ENCODE peak calls at places on chromosomes 16 and 17, in four cellular contexts. B, O, W and R are unnamed samples.

GRCh38 chr16:50216231-50216630 is 50.1 kb upstream of the ADCY7 start:
- DNase-seq in B (no peak), O (no peak), W (no peak), R (no peak)

GRCh38 chr17:78669975-78670518 is 92.9 kb upstream of the DNAH17 start:
- DNase-seq in B (no peak), O (no peak), W (no peak), R (no peak)

GRCh38 chr17:5582177-5582885 is 2.0 kb downstream of the NLRP1 start:
- DNase-seq in B (no peak), O (no peak), W (no peak), R (no peak)

GRCh38 chr17:32527146-32527545 is 40.4 kb downstream of the CDK5R1 start:
- DNase-seq in B (no peak), O (no peak), W (no peak), R (no peak)

GRCh38 chr17:29037739-29038465 is 5.0 kb upstream of the PIPOX start:
- DNase-seq in B (no peak), O (peak; percentile 69), W (no peak), R (no peak)

GRCh38 chr16:80198265-80198994 is 342.4 kb upstream of the DYNLRB2 start:
- DNase-seq in B (no peak), O (no peak), W (peak; percentile 26), R (no peak)

GRCh38 chr16:11240636-11241473 is 15.1 kb downstream of the SOCS1 start:
- DNase-seq in B (no peak), O (no peak), W (no peak), R (no peak)

GRCh38 chr17:17348872-17349723 is 45.9 kb downstream of the NT5M start:
- DNase-seq in B (no peak), O (peak; percentile 23), W (peak; percentile 49), R (no peak)

GRCh38 chr16:85712841-85713240 is 24.1 kb upstream of the GINS2 start:
- DNase-seq in B (no peak), O (no peak), W (no peak), R (no peak)

GRCh38 chr17:32912218-32912897 is 15.6 kb upstream of the TMEM98 start:
- DNase-seq in B (no peak), O (no peak), W (peak; percentile 84), R (no peak)

GRCh38 chr16:84085774-84086173 is 31.0 kb downstream of the MBTPS1 start:
- DNase-seq in B (no peak), O (no peak), W (no peak), R (no peak)

GRCh38 chr17:72590882-72591499 is 470.2 kb downstream of the SOX9 start:
- DNase-seq in B (no peak), O (no peak), W (no peak), R (no peak)

GRCh38 chr16:67571464-67571863 is 9.1 kb downstream of the CTCF start:
- DNase-seq in B (no peak), O (no peak), W (no peak), R (no peak)

GRCh38 chr17:81135503-81136283 is 29.6 kb upstream of the PVALEF start:
- DNase-seq in B (no peak), O (no peak), W (no peak), R (no peak)

GRCh38 chr17:73678999-73679398 is 34.8 kb upstream of the SDK2 start:
- DNase-seq in B (no peak), O (no peak), W (no peak), R (no peak)

GRCh38 chr16:54421220-54421619 is 134.6 kb upstream of the IRX3 start:
- DNase-seq in B (no peak), O (no peak), W (no peak), R (no peak)

GRCh38 chr16:30096862-30097563 is 1.0 kb upstream of the YPEL3 start:
- DNase-seq in B (no peak), O (no peak), W (no peak), R (no peak)

GRCh38 chr17:50169121-50169764 is 3.4 kb downstream of the SGCA start:
- DNase-seq in B (peak; percentile 44), O (peak; percentile 90), W (peak; percentile 69), R (no peak)

GRCh38 chr17:35540589-35541404 is 3.3 kb upstream of the SLFN12L start:
- DNase-seq in B (no peak), O (no peak), W (no peak), R (no peak)

GRCh38 chr16:30644334-30644830 is 6.4 kb upstream of the PRR14 start:
- DNase-seq in B (no peak), O (no peak), W (no peak), R (no peak)

GRCh38 chr17:5272313-5272712 is 9.8 kb upstream of the RABEP1 start:
- DNase-seq in B (no peak), O (peak; percentile 35), W (no peak), R (no peak)

GRCh38 chr17:67442787-67443624 is 65.9 kb downstream of the PITPNC1 start:
- DNase-seq in B (no peak), O (no peak), W (no peak), R (no peak)

GRCh38 chr17:45288825-45289224 is 26.9 kb upstream of the SPATA32 start:
- DNase-seq in B (no peak), O (no peak), W (no peak), R (no peak)

DNA sequence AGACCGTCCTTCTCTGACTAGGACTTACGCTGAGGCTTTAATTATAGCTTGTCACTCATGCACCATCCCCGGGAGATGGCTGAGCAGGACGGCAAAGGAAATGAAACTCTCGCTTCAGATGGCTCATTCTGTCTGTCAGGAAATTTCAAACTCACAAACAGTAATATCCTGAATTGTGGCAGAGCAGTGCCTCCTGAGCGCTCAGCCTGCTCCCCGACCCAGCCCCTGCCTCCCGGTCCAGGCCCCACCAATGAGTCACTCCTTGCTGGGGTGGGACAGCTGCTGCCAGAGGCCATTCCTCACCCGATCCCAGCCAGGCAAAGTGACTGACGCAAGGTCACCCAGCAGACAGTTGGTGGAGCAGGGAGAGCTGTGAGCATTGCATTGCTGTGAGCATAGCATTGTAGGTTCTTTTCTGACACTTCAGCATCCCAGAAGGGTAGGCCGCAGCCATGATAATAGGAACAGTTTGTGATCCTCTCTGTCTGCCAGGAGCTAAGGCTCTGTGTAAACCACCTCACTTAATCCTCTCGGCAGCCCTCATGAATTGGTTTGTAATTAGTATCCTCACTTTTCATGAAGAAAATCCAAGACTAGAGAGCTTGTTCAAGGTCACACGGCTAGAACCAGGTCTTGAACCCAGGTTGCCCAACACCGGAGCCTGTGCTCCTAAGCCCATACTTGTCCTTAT is 20.9 kb downstream of the CCDC182 start:
- DNase-seq in B (peak; percentile 32), O (no peak), W (no peak), R (no peak)
- TF ChIP-seq TCF12 in B (no peak), O (no peak), W (no peak), R (no peak)

DNA sequence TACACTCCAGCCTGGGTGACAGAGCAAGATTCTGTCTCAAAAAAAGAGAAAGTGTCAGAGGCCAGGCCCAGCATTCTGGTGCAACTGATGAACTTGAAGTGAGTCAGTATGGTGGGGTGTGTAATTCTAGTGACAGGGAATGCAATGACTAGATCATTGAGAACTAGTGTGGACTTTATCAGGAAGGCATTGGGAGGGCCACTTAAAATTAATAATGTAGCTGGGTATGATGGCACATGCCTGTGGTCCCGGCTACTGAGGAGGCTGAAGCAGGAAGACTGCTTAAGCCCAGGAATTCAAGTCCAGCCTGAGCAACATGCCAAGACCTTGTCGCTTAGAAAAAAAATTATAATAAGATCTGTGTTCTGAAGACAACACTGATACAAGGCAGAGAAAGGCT is 90.8 kb downstream of the STX8 start:
- DNase-seq in B (no peak), O (no peak), W (no peak), R (no peak)
- TF ChIP-seq TCF12 in B (no peak), O (no peak), W (no peak), R (no peak)

DNA sequence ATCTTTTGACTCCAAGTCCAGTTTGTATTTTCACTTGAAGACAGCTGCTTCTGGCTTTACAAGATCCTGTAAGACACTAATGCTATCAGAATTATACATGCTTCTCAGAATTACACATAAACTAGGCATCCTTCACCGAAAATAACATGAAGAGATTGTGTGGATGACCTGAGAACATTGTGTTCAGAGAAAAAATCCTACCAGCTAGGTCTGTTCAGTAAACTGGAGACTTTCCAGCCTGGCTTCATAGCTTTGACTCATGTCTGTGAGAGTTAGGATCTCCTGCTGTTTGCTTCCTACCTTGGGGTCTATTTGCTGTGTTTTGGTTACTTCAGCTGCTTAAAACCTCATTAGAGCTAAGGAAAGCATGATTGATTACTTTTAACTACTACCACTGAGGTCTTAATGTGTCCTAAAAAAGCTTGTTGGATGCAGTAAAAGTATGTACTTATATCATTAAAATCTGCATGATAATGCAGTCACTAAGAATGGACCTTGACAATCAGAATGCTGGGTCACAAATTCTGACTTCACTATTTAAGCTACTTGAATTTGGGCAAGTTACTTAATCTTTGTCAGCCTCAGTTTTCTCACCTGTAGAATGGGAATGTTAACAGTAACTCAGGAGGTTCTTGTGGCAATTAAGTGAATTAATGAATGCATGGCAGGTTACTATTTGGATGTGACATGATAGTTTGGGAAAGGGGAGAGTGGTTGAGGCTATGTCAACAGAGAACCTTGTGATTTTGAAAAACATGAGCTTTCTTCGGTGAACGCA is 8.0 kb upstream of the MYH13 start:
- DNase-seq in B (no peak), O (no peak), W (no peak), R (no peak)
- TF ChIP-seq TCF12 in B (no peak), O (no peak), W (no peak), R (no peak)

GRCh38 chr16:818592-818991 is 18.1 kb upstream of the GNG13 start:
- DNase-seq in B (no peak), O (no peak), W (no peak), R (no peak)

GRCh38 chr16:822174-822908 is 21.8 kb upstream of the GNG13 start:
- DNase-seq in B (no peak), O (no peak), W (peak; percentile 25), R (no peak)

GRCh38 chr16:819336-819735 is 18.8 kb upstream of the GNG13 start:
- DNase-seq in B (no peak), O (no peak), W (no peak), R (no peak)

GRCh38 chr16:821751-822150 is 21.2 kb upstream of the GNG13 start:
- DNase-seq in B (no peak), O (no peak), W (no peak), R (no peak)

DNA sequence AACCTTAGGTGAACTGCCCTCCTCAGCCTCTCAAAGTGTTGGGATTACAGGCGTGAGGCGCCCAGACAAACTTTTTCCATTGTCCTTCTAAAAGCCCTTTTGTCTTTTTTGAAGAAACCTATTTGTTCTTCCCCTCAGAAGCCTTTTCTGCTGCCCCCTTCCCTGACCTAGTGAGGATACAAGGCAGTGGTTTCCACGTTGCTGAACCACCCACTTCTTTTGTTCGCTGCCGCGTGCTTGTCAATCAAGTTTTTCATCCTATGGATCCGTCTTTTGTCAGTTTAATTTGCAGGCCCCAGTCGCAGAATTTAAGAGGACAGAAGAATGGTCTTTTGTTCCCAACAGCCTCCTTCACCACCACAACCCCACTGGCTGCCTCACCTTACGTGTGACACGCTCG is 20.2 kb upstream of the GNG13 start:
- DNase-seq in B (no peak), O (no peak), W (no peak), R (no peak)
- TF ChIP-seq TCF12 in B (no peak), O (no peak), W (no peak), R (no peak)